ENCODE peak calls at places on chromosome 6, in six cellular contexts. H is aorta; A is pancreas; M is IMR-90; D is central memory CD8-positive, alpha-beta T cell; W is activated T-cell treated with anti-CD3 and anti-CD28 coated beads, Interleukin-2, amount 50 U/mL, for 4 hours. O is an unnamed sample.

GRCh38 chr6:24823185-24823584 is 24.5 kb upstream of the ARMH2 start:
- ATAC-seq in H (no peak), W (no peak), A (no peak), D (no peak), M (no peak), O (no peak)

GRCh38 chr6:139748353-139749146 is 374.1 kb upstream of the CITED2 start:
- ATAC-seq in D (no peak), A (peak), W (no peak), H (no peak), M (peak), O (no peak)

GRCh38 chr6:99746261-99746895 is 139.7 kb downstream of the PRDM13 start:
- ATAC-seq in A (peak), W (peak), H (peak), D (peak), M (peak), O (peak)

GRCh38 chr6:22929228-22929627 is 359.9 kb downstream of the HDGFL1 start:
- ATAC-seq in W (no peak), A (peak), D (no peak), H (no peak), M (no peak), O (no peak)

GRCh38 chr6:135901776-135902524 is 50.4 kb downstream of the PDE7B start:
- ATAC-seq in D (no peak), W (no peak), A (no peak), M (peak), H (peak), O (no peak)

GRCh38 chr6:168308390-168309144 is 11.0 kb downstream of the DACT2 start:
- ATAC-seq in H (no peak), W (no peak), A (no peak), D (no peak), M (no peak), O (no peak)

GRCh38 chr6:79302341-79302740 is 67.9 kb upstream of the HMGN3 start:
- ATAC-seq in H (no peak), A (peak), M (no peak), W (no peak), D (no peak), O (no peak)

GRCh38 chr6:169310983-169311382 is 57.3 kb upstream of the THBS2 start:
- ATAC-seq in W (no peak), D (no peak), A (no peak), H (peak), M (no peak), O (peak)

GRCh38 chr6:24692851-24693592 is 25.9 kb downstream of the C6orf62 start:
- ATAC-seq in A (no peak), H (no peak), D (no peak), M (peak), W (no peak), O (no peak)

GRCh38 chr6:160428069-160428430 is 79.9 kb downstream of the SLC22A3 start:
- ATAC-seq in W (no peak), H (no peak), M (no peak), D (no peak), A (peak), O (no peak)

GRCh38 chr6:170259301-170259700 is 31.6 kb downstream of the DLL1 start:
- ATAC-seq in W (no peak), A (no peak), M (no peak), D (no peak), H (no peak), O (no peak)

GRCh38 chr6:31122803-31123706 is 2.8 kb upstream of the CDSN start:
- ATAC-seq in D (no peak), M (peak), W (no peak), H (peak), A (peak), O (no peak)

GRCh38 chr6:158839796-158840195 is 20.6 kb upstream of the EZR start:
- ATAC-seq in M (no peak), W (no peak), D (no peak), A (no peak), H (no peak), O (no peak)

GRCh38 chr6:77650098-77650663 is 2.7 kb upstream of the MEI4 start:
- ATAC-seq in H (peak), W (peak), A (peak), M (no peak), D (no peak), O (peak)

GRCh38 chr6:118621799-118622470 is 29.5 kb downstream of the CEP85L start:
- ATAC-seq in H (no peak), D (no peak), M (no peak), W (no peak), A (no peak), O (no peak)

GRCh38 chr6:103122766-103123601 is 1729.5 kb downstream of the GRIK2 start:
- ATAC-seq in H (no peak), W (no peak), A (peak), M (no peak), D (no peak), O (no peak)

O was measured in stimulated activated memory B cell treated with anti-CD40 and anti-IgM and Interleukin-4, amounts not matched to agents 10 μg/mL and 1 μg/mL and 100 μg/mL, for 72 hours.